ENCODE peak calls at places on chromosomes 7 and 10, in four cellular contexts. J is pancreas, U is lung, Q is neural progenitor cell. H is an unnamed sample.

GRCh38 chr10:82267465-82267864 is 392.5 kb downstream of the NRG3 start:
- DNase-seq in J (no peak), U (no peak), Q (no peak), H (no peak)

GRCh38 chr10:90947025-90947960 is 26.4 kb upstream of the ANKRD1 start:
- DNase-seq in J (no peak), Q (no peak), U (no peak), H (peak)

GRCh38 chr10:114350751-114351150 is 53.6 kb downstream of the AFAP1L2 start:
- DNase-seq in U (no peak), Q (peak), J (no peak), H (no peak)

GRCh38 chr7:150902078-150903033 is 50.0 kb downstream of the AOC1 start:
- DNase-seq in U (no peak), Q (no peak), J (peak), H (peak)

GRCh38 chr7:101564778-101565211 is 64.3 kb downstream of the MYL10 start:
- DNase-seq in Q (peak), J (peak), U (no peak), H (no peak)

GRCh38 chr7:132575987-132576722 is at the start of gene PLXNA4:
- DNase-seq in J (peak), U (no peak), Q (peak), H (no peak)

GRCh38 chr7:158834799-158835784 is 5.8 kb upstream of the ESYT2 start:
- DNase-seq in Q (no peak), J (no peak), U (no peak), H (peak)

GRCh38 chr10:60099998-60100747 is 193.8 kb upstream of the CCDC6 start:
- DNase-seq in U (no peak), J (no peak), Q (peak), H (no peak)

GRCh38 chr10:21173964-21174669 is 277.0 kb upstream of the NEBL start:
- DNase-seq in Q (peak), J (peak), U (peak), H (no peak)

GRCh38 chr7:87599336-87599735 is 1.3 kb downstream of the ABCB1 start:
- DNase-seq in J (no peak), Q (no peak), U (no peak), H (no peak)

GRCh38 chr10:44801383-44802327 is 109.5 kb upstream of the TMEM72 start:
- DNase-seq in Q (no peak), U (peak), J (peak), H (peak)

GRCh38 chr7:152522551-152522950 is 86.7 kb upstream of the KMT2C start:
- DNase-seq in Q (no peak), J (peak), U (no peak), H (no peak)

GRCh38 chr7:99001482-99002145 is 123.3 kb downstream of the TRRAP start:
- DNase-seq in J (peak), U (no peak), Q (no peak), H (no peak)

GRCh38 chr10:29947701-29948060 is 111.7 kb downstream of the JCAD start:
- DNase-seq in J (no peak), Q (peak), U (no peak), H (no peak)

GRCh38 chr10:71443676-71444075 is 47.0 kb downstream of the CDH23 start:
- DNase-seq in J (no peak), Q (peak), U (no peak), H (no peak)

GRCh38 chr10:101778781-101779543 is 3.0 kb upstream of the FGF8 start:
- DNase-seq in U (no peak), Q (peak), J (no peak), H (no peak)

GRCh38 chr10:95697429-95697828 is 3.7 kb upstream of the TCTN3 start:
- DNase-seq in U (no peak), J (no peak), Q (no peak), H (no peak)

GRCh38 chr10:13416760-13417159 is 68.7 kb upstream of the SEPHS1 start:
- DNase-seq in U (no peak), Q (no peak), J (no peak), H (no peak)

GRCh38 chr7:27842094-27842493 is 102.1 kb downstream of the TAX1BP1 start:
- DNase-seq in Q (peak), J (no peak), U (no peak), H (no peak)

GRCh38 chr7:45143616-45144015 is 14.0 kb upstream of the RAMP3 start:
- DNase-seq in U (no peak), Q (no peak), J (no peak), H (no peak)

GRCh38 chr7:13949450-13949849 is 40.0 kb downstream of the ETV1 start:
- DNase-seq in Q (no peak), J (no peak), U (no peak), H (no peak)

GRCh38 chr10:76883596-76883995 is 754.0 kb downstream of the KCNMA1 start:
- DNase-seq in U (no peak), J (no peak), Q (no peak), H (no peak)

GRCh38 chr10:114279886-114280644 is 41.0 kb downstream of the VWA2 start:
- DNase-seq in U (no peak), J (no peak), Q (no peak), H (no peak)

GRCh38 chr10:90308223-90308622 is 549.6 kb downstream of the HTR7 start:
- DNase-seq in U (no peak), J (no peak), Q (no peak), H (no peak)

GRCh38 chr10:91162050-91162494 is 58.4 kb upstream of the PCGF5 start:
- DNase-seq in U (no peak), Q (no peak), J (no peak), H (no peak)

GRCh38 chr7:157411580-157411979 is 74.8 kb downstream of the DNAJB6 start:
- DNase-seq in U (no peak), Q (no peak), J (no peak), H (no peak)

GRCh38 chr7:142153400-142153799 is 41.9 kb downstream of the MGAM2 start:
- DNase-seq in J (no peak), U (no peak), Q (peak), H (no peak)
- TF ChIP-seq CTCF in J (peak), U (no peak), Q (peak), H (no peak)

DNA sequence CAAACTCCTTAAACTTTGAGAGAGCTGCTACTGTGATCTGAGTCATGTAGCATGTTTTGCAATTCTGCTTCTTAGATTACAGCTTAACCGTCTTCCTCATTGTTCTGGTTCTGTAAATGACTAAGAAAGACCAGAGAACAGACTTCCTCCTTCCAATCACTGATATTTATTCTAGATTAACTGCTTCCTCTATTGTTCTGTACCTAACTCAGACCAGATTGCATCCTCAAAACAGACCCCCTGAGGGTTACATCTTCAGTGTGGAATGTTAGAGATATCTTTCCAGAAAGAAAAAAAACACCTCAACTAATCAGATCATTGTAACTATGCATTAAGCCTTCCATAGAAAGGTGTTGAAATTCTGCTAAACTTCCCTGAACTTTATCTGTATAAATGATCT is 5.7 kb upstream of the PIP start:
- DNase-seq in U (no peak), Q (no peak), J (no peak), H (no peak)
- H3K4me3 ChIP-seq in U (no peak), Q (no peak), J (no peak), H (no peak)

GRCh38 chr7:4842302-4843064 is 19.3 kb downstream of the PAPOLB start:
- DNase-seq in J (no peak), U (no peak), Q (no peak), H (no peak)

GRCh38 chr7:4849390-4849789 is 12.4 kb downstream of the PAPOLB start:
- DNase-seq in Q (peak), U (no peak), J (no peak), H (no peak)

GRCh38 chr7:4841836-4842235 is 20.0 kb downstream of the PAPOLB start:
- DNase-seq in J (no peak), U (no peak), Q (no peak), H (no peak)

GRCh38 chr7:4841007-4841784 is 20.6 kb downstream of the PAPOLB start:
- DNase-seq in Q (no peak), J (no peak), U (no peak), H (no peak)

DNA sequence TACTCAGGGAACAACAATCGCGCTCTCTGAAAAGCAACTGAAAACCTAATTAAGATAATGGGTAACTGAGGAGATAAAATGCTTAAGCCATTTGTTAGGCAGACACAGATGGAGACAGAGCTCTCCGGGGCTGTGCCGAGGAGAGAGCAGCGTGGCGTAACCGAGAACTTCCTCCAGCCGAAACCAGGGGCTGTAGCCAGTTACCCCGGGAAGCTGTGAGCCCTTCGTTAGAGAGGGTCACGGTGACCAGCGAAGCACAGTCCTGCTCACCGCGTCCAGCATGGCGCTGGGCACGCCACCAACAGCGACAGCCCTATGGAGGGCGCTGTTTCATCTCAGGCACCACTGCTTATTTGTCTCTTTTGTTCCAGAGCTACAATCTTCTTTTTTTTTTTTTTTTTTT is 16.1 kb downstream of the PAPOLB start:
- DNase-seq in Q (peak), U (no peak), J (no peak), H (no peak)
- TF ChIP-seq CTCF in Q (peak), U (no peak), J (no peak), H (no peak)

DNA sequence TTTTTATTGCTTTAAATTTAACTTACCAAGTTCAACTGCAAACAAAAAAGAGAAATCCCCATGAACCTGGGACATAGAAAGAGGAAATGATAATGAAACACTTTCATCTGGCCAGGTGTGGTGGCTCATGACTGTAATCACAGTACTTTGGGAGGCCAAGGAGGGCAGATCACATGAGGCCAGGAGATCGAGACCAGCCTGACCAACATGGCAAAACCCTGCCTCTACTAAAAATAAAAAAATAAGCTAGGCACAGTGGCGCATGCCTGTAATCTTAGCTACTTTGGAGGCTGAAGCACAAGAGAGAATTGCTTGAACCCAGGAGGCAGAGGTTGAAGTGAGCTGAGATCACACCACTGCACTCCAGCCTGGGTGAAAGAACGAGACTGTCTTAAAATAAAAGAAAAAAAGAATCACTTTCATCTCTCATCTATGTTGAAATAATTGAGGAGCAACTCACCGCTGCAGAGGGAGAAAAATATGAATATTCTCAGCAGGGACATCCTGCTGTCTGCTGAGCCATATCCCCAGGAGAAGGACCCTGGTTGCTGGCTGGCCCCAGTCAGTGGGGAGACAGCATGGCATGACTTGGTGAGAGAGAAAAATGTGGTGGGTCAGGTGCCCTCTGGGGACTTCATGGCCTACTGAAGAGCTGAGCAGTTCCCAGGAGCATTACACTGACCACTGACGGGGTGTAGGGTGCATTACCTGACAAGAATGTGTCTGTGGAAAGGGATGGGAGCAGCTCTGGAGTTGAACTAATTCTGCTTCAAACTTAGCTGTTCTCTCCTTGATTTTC is 22.8 kb upstream of the TARP start:
- DNase-seq in U (no peak), J (no peak), Q (no peak), H (no peak)
- H3K4me3 ChIP-seq in U (no peak), J (no peak), Q (no peak), H (no peak)

GRCh38 chr10:100100651-100101525 is 19.2 kb upstream of the CPN1 start:
- DNase-seq in U (no peak), J (no peak), Q (peak), H (no peak)
- TF ChIP-seq CTCF in U (no peak), J (no peak), Q (peak), H (no peak)

GRCh38 chr10:133520193-133520738 is 6.9 kb upstream of the CYP2E1 start:
- DNase-seq in U (peak), Q (peak), J (peak), H (peak)
- H3K4me3 ChIP-seq in U (no peak), Q (no peak), J (peak), H (peak)

GRCh38 chr7:3482147-3482921 is 181.3 kb downstream of the SDK1 start:
- DNase-seq in J (no peak), U (no peak), Q (peak), H (no peak)
- TF ChIP-seq CTCF in J (no peak), U (no peak), Q (peak), H (peak)

GRCh38 chr7:121084748-121085336 is 96.3 kb downstream of the CPED1 start:
- DNase-seq in U (no peak), J (no peak), Q (no peak), H (no peak)
- H3K4me3 ChIP-seq in U (no peak), J (no peak), Q (no peak), H (no peak)

DNA sequence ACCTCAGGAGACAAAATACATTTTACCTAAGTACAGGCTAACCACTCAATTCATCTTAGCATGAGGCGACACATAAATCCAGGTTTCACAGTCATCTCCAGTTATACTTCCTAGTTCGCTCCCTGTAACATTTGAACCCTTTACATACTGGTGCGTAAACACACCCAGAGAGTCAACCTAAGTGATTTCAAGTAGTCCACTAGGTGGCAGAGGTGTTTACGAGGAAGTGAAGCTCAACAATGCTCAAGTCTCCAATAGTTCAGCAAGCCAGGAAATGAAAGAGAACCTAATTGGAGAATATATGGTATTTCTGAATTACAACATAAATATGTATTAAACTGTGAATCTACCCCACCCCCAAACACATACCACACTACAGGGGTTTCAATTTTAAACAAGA is 76.3 kb upstream of the ABCB5 start:
- DNase-seq in Q (peak), J (no peak), U (no peak), H (no peak)
- TF ChIP-seq CTCF in Q (peak), J (no peak), U (no peak), H (no peak)